ENCODE peak calls at places on chromosomes 6 and 20, in nine cellular contexts. V, Y, K, X, M, A, P, Q and O are unnamed samples.

GRCh38 chr6:44332585-44332984 is 9.9 kb upstream of the SPATS1 start:
- DNase-seq in V (no peak), Y (no peak), K (no peak), X (no peak), M (no peak), A (no peak), P (no peak), Q (no peak), O (no peak)

GRCh38 chr6:151847064-151847463 is 39.6 kb downstream of the ESR1 start:
- DNase-seq in V (no peak), Y (no peak), K (no peak), X (peak; percentile 5), M (no peak), A (no peak), P (no peak), Q (no peak), O (peak; percentile 31)

GRCh38 chr6:115271001-115271400 is 789.7 kb downstream of the FRK start:
- DNase-seq in V (no peak), Y (no peak), K (no peak), X (no peak), M (no peak), A (peak; percentile 89), P (no peak), Q (no peak), O (no peak)

GRCh38 chr20:61561111-61561830 is 309.2 kb downstream of the CDH4 start:
- DNase-seq in V (no peak), Y (no peak), K (no peak), X (no peak), M (no peak), A (no peak), P (no peak), Q (no peak), O (no peak)

GRCh38 chr6:112144145-112144926 is 56.9 kb downstream of the FAM229B start:
- DNase-seq in V (no peak), Y (no peak), K (no peak), X (no peak), M (no peak), A (no peak), P (no peak), Q (no peak), O (no peak)

GRCh38 chr6:161481786-161482516 is 208.1 kb upstream of the AGPAT4 start:
- DNase-seq in V (no peak), Y (no peak), K (peak; percentile 69), X (no peak), M (no peak), A (no peak), P (no peak), Q (no peak), O (no peak)

GRCh38 chr20:13839421-13840092 is 54.7 kb downstream of the NDUFAF5 start:
- DNase-seq in V (no peak), Y (no peak), K (no peak), X (peak; percentile 73), M (no peak), A (no peak), P (no peak), Q (no peak), O (no peak)

GRCh38 chr20:63501818-63502670 is 3.2 kb upstream of the EEF1A2 start:
- DNase-seq in V (no peak), Y (peak; percentile 49), K (no peak), X (no peak), M (no peak), A (peak; percentile 80), P (no peak), Q (no peak), O (no peak)

GRCh38 chr6:43373252-43373875 is 3.9 kb upstream of the ZNF318 start:
- DNase-seq in V (no peak), Y (no peak), K (no peak), X (no peak), M (no peak), A (no peak), P (no peak), Q (no peak), O (no peak)

GRCh38 chr6:1016329-1017302 is 295.3 kb upstream of the FOXQ1 start:
- DNase-seq in V (no peak), Y (no peak), K (no peak), X (no peak), M (no peak), A (no peak), P (no peak), Q (no peak), O (no peak)

GRCh38 chr20:35306931-35307517 is 14.8 kb upstream of the FAM83C start:
- DNase-seq in V (no peak), Y (peak; percentile 64), K (no peak), X (no peak), M (no peak), A (peak; percentile 46), P (no peak), Q (peak; percentile 54), O (peak; percentile 45)

GRCh38 chr6:166620478-166621113 is 6.5 kb downstream of the RPS6KA2 start:
- DNase-seq in V (no peak), Y (no peak), K (peak; percentile 8), X (no peak), M (no peak), A (no peak), P (no peak), Q (no peak), O (no peak)